ENCODE peak calls at places on chromosomes 1 and 21, in ten cellular contexts. O, A, G, T, Q, Y, B, Z, E and R are unnamed samples.

GRCh38 chr1:188615321-188615720 is 1786.6 kb downstream of the PLA2G4A start:
- DNase-seq in O (no peak), A (no peak), G (no peak), T (no peak), Q (no peak), Y (no peak), B (no peak), Z (no peak), E (no peak), R (no peak)

GRCh38 chr1:2566106-2567045 is 10.2 kb downstream of the TNFRSF14 start:
- DNase-seq in O (no peak), A (no peak), G (peak; percentile 56), T (no peak), Q (no peak), Y (no peak), B (no peak), Z (no peak), E (no peak), R (no peak)

GRCh38 chr1:23475134-23475628 is 8.8 kb downstream of the ASAP3 start:
- DNase-seq in O (peak; percentile 94), A (no peak), G (peak; percentile 52), T (no peak), Q (no peak), Y (no peak), B (no peak), Z (no peak), E (no peak), R (no peak)

GRCh38 chr1:181469829-181470228 is 13.5 kb upstream of the CACNA1E start:
- DNase-seq in O (peak; percentile 75), A (no peak), G (peak; percentile 8), T (peak; percentile 38), Q (no peak), Y (no peak), B (peak; percentile 70), Z (no peak), E (no peak), R (no peak)

GRCh38 chr1:3107201-3107600 is 38.2 kb downstream of the PRDM16 start:
- DNase-seq in O (no peak), A (no peak), G (no peak), T (no peak), Q (no peak), Y (no peak), B (no peak), Z (no peak), E (no peak), R (no peak)

GRCh38 chr21:38831526-38832467 is 26.1 kb downstream of the ETS2 start:
- DNase-seq in O (peak; percentile 82), A (peak; percentile 65), G (peak; percentile 37), T (peak; percentile 87), Q (no peak), Y (no peak), B (peak; percentile 57), Z (no peak), E (peak; percentile 73), R (peak; percentile 78)

GRCh38 chr1:9534953-9535352 is 4.3 kb upstream of the SLC25A33 start:
- DNase-seq in O (no peak), A (no peak), G (no peak), T (no peak), Q (no peak), Y (no peak), B (no peak), Z (no peak), E (no peak), R (no peak)

GRCh38 chr1:66275083-66275482 is 258.9 kb upstream of the SGIP1 start:
- DNase-seq in O (no peak), A (no peak), G (no peak), T (no peak), Q (no peak), Y (no peak), B (no peak), Z (no peak), E (no peak), R (no peak)

GRCh38 chr1:178940022-178940765 is 69.3 kb upstream of the ANGPTL1 start:
- DNase-seq in O (peak; percentile 8), A (no peak), G (no peak), T (no peak), Q (no peak), Y (no peak), B (no peak), Z (no peak), E (no peak), R (no peak)

GRCh38 chr1:203480525-203481084 is 5.0 kb downstream of the PRELP start:
- DNase-seq in O (peak; percentile 92), A (peak; percentile 51), G (peak; percentile 82), T (peak; percentile 56), Q (no peak), Y (no peak), B (no peak), Z (no peak), E (no peak), R (peak; percentile 59)

GRCh38 chr1:96782861-96783260 is 61.3 kb downstream of the PTBP2 start:
- DNase-seq in O (peak; percentile 2), A (no peak), G (no peak), T (no peak), Q (no peak), Y (no peak), B (no peak), Z (no peak), E (no peak), R (no peak)

GRCh38 chr1:66493731-66494130 is 40.2 kb upstream of the SGIP1 start:
- DNase-seq in O (peak; percentile 31), A (no peak), G (no peak), T (no peak), Q (no peak), Y (no peak), B (no peak), Z (no peak), E (no peak), R (no peak)

GRCh38 chr1:108852541-108852940 is 4.4 kb downstream of the AKNAD1 start:
- DNase-seq in O (no peak), A (no peak), G (no peak), T (no peak), Q (no peak), Y (no peak), B (no peak), Z (no peak), E (no peak), R (no peak)

GRCh38 chr21:36245649-36246048 is 74.3 kb upstream of the MORC3 start:
- DNase-seq in O (no peak), A (no peak), G (no peak), T (no peak), Q (no peak), Y (no peak), B (no peak), Z (no peak), E (no peak), R (no peak)

DNA sequence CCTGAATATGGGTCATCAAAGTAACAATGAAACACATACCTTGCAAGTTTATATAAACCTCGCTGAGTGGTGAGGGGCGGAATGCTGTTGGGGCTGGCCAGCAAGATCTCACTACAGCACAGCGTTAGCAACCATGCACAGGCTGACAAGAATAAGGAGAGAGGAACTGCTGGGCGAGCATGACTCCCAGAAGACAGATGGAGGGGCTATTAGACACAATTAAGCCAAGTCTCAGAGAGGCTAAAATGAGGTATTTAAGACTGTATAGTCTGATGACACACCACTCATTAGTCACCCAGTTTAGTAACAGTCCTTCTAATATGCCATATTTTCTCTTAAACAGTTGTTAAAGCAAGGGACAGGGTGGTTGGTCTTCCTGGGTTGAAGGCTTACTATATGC is 340.2 kb upstream of the NR5A2 start:
- DNase-seq in O (peak; percentile 13), A (no peak), G (peak; percentile 32), T (no peak), Q (no peak), Y (no peak), B (no peak), Z (no peak), E (no peak), R (no peak)
- TF ChIP-seq CTCF in O (no peak), A (no peak), G (no peak), T (no peak), Q (no peak), Y (no peak), B (no peak), Z (no peak), E (no peak), R (no peak)

DNA sequence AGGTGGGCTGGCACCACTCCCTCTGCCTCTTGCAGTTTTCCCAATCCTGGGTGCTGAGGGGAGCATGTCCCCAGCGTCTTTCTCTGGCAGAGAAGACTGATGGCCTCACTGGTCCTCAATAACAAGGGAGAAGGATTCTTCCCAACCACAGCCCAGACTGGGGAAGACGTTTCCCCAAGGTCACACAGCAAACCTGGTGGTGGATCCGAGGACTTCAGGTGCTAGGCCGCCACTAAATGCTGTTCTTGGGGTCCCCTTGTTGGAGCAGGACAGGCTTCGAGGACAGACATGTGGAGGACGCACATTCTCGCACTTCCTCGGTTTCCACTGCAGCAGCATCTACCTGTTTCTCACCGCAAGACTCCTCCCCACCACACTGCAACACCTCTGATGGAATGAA is 30.9 kb upstream of the PAX7 start:
- DNase-seq in O (no peak), A (no peak), G (no peak), T (no peak), Q (no peak), Y (no peak), B (no peak), Z (no peak), E (no peak), R (no peak)
- TF ChIP-seq CTCF in O (peak; percentile 46), A (no peak), G (no peak), T (no peak), Q (peak; percentile 53), Y (no peak), B (no peak), Z (peak; percentile 65), E (no peak), R (no peak)

DNA sequence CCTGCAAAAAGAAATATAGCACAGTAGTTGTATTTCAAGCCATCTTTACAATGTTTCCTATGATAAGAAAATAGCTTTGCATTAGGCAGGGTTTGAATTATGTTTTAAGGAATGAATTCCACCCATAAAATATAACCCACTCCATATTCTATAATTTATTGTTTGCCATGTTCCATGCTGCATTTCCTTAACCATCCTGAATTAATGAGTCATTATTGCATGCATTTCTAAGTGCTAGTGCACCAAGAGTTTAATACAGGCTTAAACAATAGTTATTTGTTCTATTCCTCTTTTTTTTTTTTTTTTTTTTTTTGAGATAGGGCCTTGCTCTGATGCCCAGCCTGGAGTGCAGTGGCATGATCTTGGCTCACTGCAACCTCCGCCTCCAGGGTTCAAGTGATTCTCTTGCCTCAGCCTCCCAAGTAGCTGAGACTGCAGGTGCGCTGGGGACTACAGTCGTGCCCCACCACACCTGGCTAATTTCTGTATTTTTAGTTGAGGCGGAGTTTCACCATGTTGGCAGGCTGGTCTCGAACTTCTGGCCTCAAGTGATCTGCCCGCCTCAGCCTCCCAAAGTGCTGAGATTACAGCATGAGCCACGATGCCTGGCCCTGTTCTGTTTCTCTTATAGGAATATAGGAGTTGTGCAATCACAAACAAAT is 45.4 kb downstream of the MIGA1 start:
- DNase-seq in O (no peak), A (no peak), G (no peak), T (no peak), Q (no peak), Y (no peak), B (no peak), Z (no peak), E (no peak), R (no peak)
- TF ChIP-seq CTCF in O (no peak), A (no peak), G (no peak), T (no peak), Q (no peak), Y (no peak), B (no peak), Z (no peak), E (no peak), R (no peak)

DNA sequence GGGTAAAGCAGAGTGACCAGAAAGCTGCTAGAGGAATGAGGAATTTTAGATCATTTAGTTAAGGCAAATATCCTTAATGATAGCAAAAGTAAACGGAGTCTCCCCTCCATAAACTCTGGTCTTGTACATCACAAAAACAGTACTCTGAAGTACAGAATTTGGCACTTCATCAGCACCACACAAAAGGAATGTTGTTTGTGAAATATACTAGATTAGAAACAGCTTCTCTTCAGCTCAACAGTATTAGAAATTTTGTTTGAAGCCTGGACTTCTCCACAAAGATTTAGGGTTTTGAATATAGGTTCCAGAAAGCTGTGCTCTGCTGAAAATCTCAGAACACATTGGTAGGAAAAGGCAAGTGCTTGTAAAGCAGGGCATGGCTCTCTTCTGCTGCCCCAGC is 135.1 kb upstream of the PTGFR start:
- DNase-seq in O (no peak), A (no peak), G (no peak), T (no peak), Q (no peak), Y (no peak), B (no peak), Z (no peak), E (no peak), R (no peak)
- TF ChIP-seq CTCF in O (no peak), A (no peak), G (no peak), T (no peak), Q (no peak), Y (no peak), B (no peak), Z (no peak), E (no peak), R (no peak)